ENCODE peak calls at places on chromosomes 4 and X, in nine cellular contexts. One of them, this sample, is unnamed.

GRCh38 chr4:76053730-76054129 is 17.9 kb upstream of the CXCL11 start:
- DNase-seq in stomach: no peak
- DNase-seq in spleen: no peak
- DNase-seq in mesothelial cell of epicardium: no peak
- DNase-seq in EL: no peak
- DNase-seq in NCI-H1092 treated with DMSO at 0.1 percent for 48 hours: no peak
- DNase-seq in sciatic nerve: no peak
- DNase-seq in fibroblast of the conjunctiva: no peak
- DNase-seq in ELF-1: no peak
- DNase-seq in this sample: no peak

GRCh38 chr4:153023692-153024394 is 87.7 kb downstream of the FHDC1 start:
- DNase-seq in spleen: no peak
- DNase-seq in mesothelial cell of epicardium: no peak
- DNase-seq in sciatic nerve: no peak
- DNase-seq in NCI-H1092 treated with DMSO at 0.1 percent for 48 hours: no peak
- DNase-seq in fibroblast of the conjunctiva: no peak
- DNase-seq in stomach: no peak
- DNase-seq in ELF-1: no peak
- DNase-seq in EL: no peak
- DNase-seq in this sample: peak

GRCh38 chr4:76993787-76994641 is 44.5 kb downstream of the SEPTIN11 start:
- DNase-seq in stomach: no peak
- DNase-seq in EL: no peak
- DNase-seq in fibroblast of the conjunctiva: no peak
- DNase-seq in spleen: no peak
- DNase-seq in mesothelial cell of epicardium: no peak
- DNase-seq in NCI-H1092 treated with DMSO at 0.1 percent for 48 hours: peak
- DNase-seq in sciatic nerve: no peak
- DNase-seq in ELF-1: no peak
- DNase-seq in this sample: peak

GRCh38 chr4:76749361-76749760 is 148.6 kb downstream of the SOWAHB start:
- DNase-seq in mesothelial cell of epicardium: no peak
- DNase-seq in fibroblast of the conjunctiva: no peak
- DNase-seq in ELF-1: no peak
- DNase-seq in NCI-H1092 treated with DMSO at 0.1 percent for 48 hours: no peak
- DNase-seq in stomach: no peak
- DNase-seq in sciatic nerve: no peak
- DNase-seq in EL: no peak
- DNase-seq in spleen: no peak
- DNase-seq in this sample: no peak

GRCh38 chr4:126794363-126794762 is 838.4 kb upstream of the INTU start:
- DNase-seq in stomach: no peak
- DNase-seq in NCI-H1092 treated with DMSO at 0.1 percent for 48 hours: no peak
- DNase-seq in sciatic nerve: no peak
- DNase-seq in fibroblast of the conjunctiva: no peak
- DNase-seq in mesothelial cell of epicardium: no peak
- DNase-seq in EL: peak
- DNase-seq in ELF-1: no peak
- DNase-seq in spleen: no peak
- DNase-seq in this sample: no peak

GRCh38 chr4:21569638-21570037 is 378.9 kb downstream of the KCNIP4 start:
- DNase-seq in spleen: no peak
- DNase-seq in ELF-1: no peak
- DNase-seq in NCI-H1092 treated with DMSO at 0.1 percent for 48 hours: no peak
- DNase-seq in stomach: no peak
- DNase-seq in EL: no peak
- DNase-seq in fibroblast of the conjunctiva: no peak
- DNase-seq in sciatic nerve: no peak
- DNase-seq in mesothelial cell of epicardium: no peak
- DNase-seq in this sample: no peak

GRCh38 chr4:83917572-83917971 is 381.7 kb downstream of the GPAT3 start:
- DNase-seq in spleen: no peak
- DNase-seq in NCI-H1092 treated with DMSO at 0.1 percent for 48 hours: no peak
- DNase-seq in ELF-1: no peak
- DNase-seq in sciatic nerve: no peak
- DNase-seq in mesothelial cell of epicardium: no peak
- DNase-seq in EL: no peak
- DNase-seq in stomach: no peak
- DNase-seq in fibroblast of the conjunctiva: no peak
- DNase-seq in this sample: no peak

GRCh38 chr4:182881928-182882327 is 35.3 kb downstream of the DCTD start:
- DNase-seq in sciatic nerve: peak
- DNase-seq in fibroblast of the conjunctiva: no peak
- DNase-seq in mesothelial cell of epicardium: no peak
- DNase-seq in stomach: peak
- DNase-seq in EL: no peak
- DNase-seq in spleen: peak
- DNase-seq in ELF-1: no peak
- DNase-seq in NCI-H1092 treated with DMSO at 0.1 percent for 48 hours: peak
- DNase-seq in this sample: peak

GRCh38 chr4:71004281-71004851 is 10.9 kb downstream of the DCK start:
- DNase-seq in ELF-1: peak
- DNase-seq in mesothelial cell of epicardium: no peak
- DNase-seq in stomach: no peak
- DNase-seq in NCI-H1092 treated with DMSO at 0.1 percent for 48 hours: no peak
- DNase-seq in EL: no peak
- DNase-seq in fibroblast of the conjunctiva: no peak
- DNase-seq in sciatic nerve: no peak
- DNase-seq in spleen: peak
- DNase-seq in this sample: no peak

GRCh38 chrX:97494756-97495372 is 611.2 kb downstream of the RPA4 start:
- DNase-seq in sciatic nerve: no peak
- DNase-seq in fibroblast of the conjunctiva: no peak
- DNase-seq in NCI-H1092 treated with DMSO at 0.1 percent for 48 hours: no peak
- DNase-seq in EL: no peak
- DNase-seq in stomach: no peak
- DNase-seq in mesothelial cell of epicardium: no peak
- DNase-seq in ELF-1: peak
- DNase-seq in spleen: no peak
- DNase-seq in this sample: no peak